ENCODE peak calls at places on chromosomes 7 and 10, in five cellular contexts. R, I, C, S and V are unnamed samples.

GRCh38 chr10:120553911-120554310 is 96.9 kb downstream of the PLPP4 start:
- DNase-seq in I (no peak), C (no peak), R (no peak), S (no peak), V (no peak)

GRCh38 chr10:75197906-75198305 is 12.7 kb upstream of the VDAC2 start:
- DNase-seq in S (no peak), I (peak; percentile 51), R (peak; percentile 42), C (no peak), V (no peak)

GRCh38 chr7:73995330-73995729 is 32.6 kb upstream of the ELN start:
- DNase-seq in R (no peak), S (peak; percentile 83), I (no peak), C (peak; percentile 13), V (peak; percentile 74)

GRCh38 chr7:149776305-149776704 is 2.9 kb upstream of the ZNF467 start:
- DNase-seq in I (peak; percentile 30), R (no peak), C (no peak), S (no peak), V (no peak)

GRCh38 chr7:112439476-112439875 is 10.8 kb upstream of the IFRD1 start:
- DNase-seq in R (no peak), I (no peak), S (no peak), C (no peak), V (no peak)

GRCh38 chr7:77665161-77665560 is 31.1 kb upstream of the RSBN1L start:
- DNase-seq in C (no peak), S (peak; percentile 21), R (no peak), I (no peak), V (no peak)

GRCh38 chr10:19767876-19768275 is 48.4 kb upstream of the PLXDC2 start:
- DNase-seq in C (no peak), I (no peak), R (no peak), S (no peak), V (no peak)

GRCh38 chr7:110693348-110693747 is 397.6 kb upstream of the LRRN3 start:
- DNase-seq in I (no peak), S (no peak), C (no peak), R (no peak), V (no peak)

GRCh38 chr7:17988136-17988535 is 39.5 kb downstream of the PRPS1L1 start:
- DNase-seq in I (no peak), R (no peak), C (no peak), S (no peak), V (no peak)

GRCh38 chr10:70265032-70265689 is 18.6 kb downstream of the NPFFR1 start:
- DNase-seq in C (no peak), I (peak; percentile 25), R (no peak), S (no peak), V (no peak)

GRCh38 chr10:72257051-72257892 is 16.5 kb upstream of the DDIT4 start:
- DNase-seq in I (no peak), C (no peak), S (no peak), R (no peak), V (no peak)

GRCh38 chr7:1209097-1209496 is 23.6 kb upstream of the UNCX start:
- DNase-seq in C (no peak), R (no peak), I (no peak), S (no peak), V (no peak)

GRCh38 chr7:47314728-47315601 is 266.9 kb downstream of the TNS3 start:
- DNase-seq in I (peak; percentile 44), S (peak; percentile 47), C (no peak), R (peak; percentile 64), V (peak; percentile 89)

GRCh38 chr7:25777969-25778767 is 373.8 kb upstream of the NFE2L3 start:
- DNase-seq in I (no peak), C (no peak), R (no peak), S (no peak), V (no peak)

GRCh38 chr7:91503934-91504575 is 239.8 kb downstream of the FZD1 start:
- DNase-seq in C (no peak), S (no peak), I (no peak), R (no peak), V (peak; percentile 42)

GRCh38 chr10:52599586-52600200 is 172.9 kb downstream of the MBL2 start:
- DNase-seq in C (no peak), I (no peak), R (no peak), S (no peak), V (no peak)

GRCh38 chr7:44062180-44062902 is 3.0 kb downstream of the PGAM2 start:
- DNase-seq in I (no peak), R (peak; percentile 24), C (no peak), S (no peak), V (no peak)

GRCh38 chr7:37920619-37921339 is at the start of gene EPDR1:
- DNase-seq in C (no peak), I (peak; percentile 66), S (peak; percentile 29), R (peak; percentile 76), V (peak; percentile 18)

GRCh38 chr7:132309102-132309805 is 267.0 kb downstream of the PLXNA4 start:
- DNase-seq in S (no peak), R (no peak), C (no peak), I (no peak), V (no peak)

GRCh38 chr7:131010714-131011436 is 276.9 kb upstream of the KLF14 start:
- DNase-seq in I (no peak), S (peak; percentile 79), C (no peak), R (no peak), V (peak; percentile 53)

GRCh38 chr7:11760372-11760771 is 71.6 kb downstream of the THSD7A start:
- DNase-seq in I (no peak), S (no peak), R (no peak), C (no peak), V (no peak)

GRCh38 chr7:2542011-2542923 is 13.1 kb downstream of the BRAT1 start:
- DNase-seq in C (no peak), S (no peak), R (no peak), I (no peak), V (no peak)

GRCh38 chr10:95246582-95247051 is 44.2 kb downstream of the PDLIM1 start:
- DNase-seq in I (peak; percentile 42), S (peak; percentile 78), R (no peak), C (peak; percentile 57), V (peak; percentile 56)

GRCh38 chr7:155521743-155522398 is 24.5 kb downstream of the CNPY1 start:
- DNase-seq in I (no peak), S (no peak), C (no peak), R (no peak), V (no peak)

GRCh38 chr10:23070819-23071218 is 24.6 kb upstream of the MSRB2 start:
- DNase-seq in C (no peak), S (no peak), I (no peak), R (no peak), V (no peak)

GRCh38 chr10:117175215-117175900 is 21.9 kb upstream of the KCNK18 start:
- DNase-seq in S (no peak), I (peak; percentile 42), R (peak; percentile 45), C (no peak), V (no peak)

GRCh38 chr10:80442879-80443278 is 11.2 kb upstream of the TSPAN14 start:
- DNase-seq in I (no peak), C (no peak), R (no peak), S (no peak), V (no peak)

GRCh38 chr7:79282882-79283602 is 170.4 kb downstream of the MAGI2 start:
- DNase-seq in S (peak; percentile 87), C (peak; percentile 71), I (no peak), R (no peak), V (peak; percentile 81)

GRCh38 chr7:105141068-105141467 is 127.1 kb downstream of the KMT2E start:
- DNase-seq in C (no peak), S (peak; percentile 58), I (no peak), R (no peak), V (peak; percentile 67)

GRCh38 chr10:102435529-102436233 is 3.3 kb upstream of the CUEDC2 start:
- DNase-seq in C (no peak), I (no peak), S (no peak), R (no peak), V (no peak)